ENCODE peak calls at places on chromosomes 5 and 9, in seven cellular contexts. V, S, L, B, G, I and Q are unnamed samples.

GRCh38 chr9:94081864-94082468 is 2.3 kb upstream of the PTPDC1 start:
- DNase-seq in V (no peak), G (no peak), S (no peak), B (no peak), L (no peak), I (no peak), Q (no peak)

GRCh38 chr5:62043289-62044274 is 262.4 kb upstream of the KIF2A start:
- DNase-seq in G (no peak), I (no peak), S (no peak), B (no peak), L (no peak), V (no peak), Q (no peak)

GRCh38 chr9:36594228-36594627 is 21.5 kb downstream of the MELK start:
- DNase-seq in B (no peak), L (no peak), V (no peak), I (no peak), G (no peak), S (no peak), Q (no peak)

GRCh38 chr5:172736524-172737135 is 34.4 kb downstream of the DUSP1 start:
- DNase-seq in I (no peak), L (no peak), S (no peak), G (no peak), V (no peak), B (no peak), Q (no peak)

GRCh38 chr5:149256451-149256850 is 15.2 kb upstream of the AFAP1L1 start:
- DNase-seq in S (no peak), I (no peak), G (no peak), B (no peak), V (no peak), L (no peak), Q (no peak)

GRCh38 chr9:137318565-137318964 is 16.5 kb upstream of the NRARP start:
- DNase-seq in L (no peak), B (no peak), S (no peak), G (no peak), I (no peak), V (no peak), Q (no peak)

GRCh38 chr5:167208911-167209310 is 1082.5 kb upstream of the WWC1 start:
- DNase-seq in V (peak; percentile 18), S (no peak), I (no peak), B (peak; percentile 74), G (no peak), L (no peak), Q (no peak)

GRCh38 chr5:158935215-158935614 is 164.5 kb downstream of the EBF1 start:
- DNase-seq in V (no peak), B (no peak), I (no peak), L (no peak), G (no peak), S (no peak), Q (no peak)

GRCh38 chr5:93019896-93020295 is 561.1 kb downstream of the NR2F1-AS1 start:
- DNase-seq in G (no peak), B (no peak), L (no peak), I (no peak), S (no peak), V (no peak), Q (no peak)

GRCh38 chr9:116381350-116381749 is 227.8 kb downstream of the PAPPA start:
- DNase-seq in B (no peak), V (no peak), S (no peak), G (no peak), I (no peak), L (no peak), Q (no peak)

GRCh38 chr9:114894801-114895433 is 35.5 kb downstream of the TNFSF8 start:
- DNase-seq in B (peak; percentile 98), S (no peak), G (no peak), V (peak; percentile 65), L (no peak), I (no peak), Q (no peak)

GRCh38 chr5:95084757-95085156 is 200.1 kb downstream of the MCTP1 start:
- DNase-seq in G (no peak), L (no peak), S (no peak), V (peak; percentile 22), B (no peak), I (no peak), Q (no peak)

GRCh38 chr5:112436139-112436538 is 17.1 kb upstream of the EPB41L4A start:
- DNase-seq in L (no peak), V (no peak), G (no peak), I (no peak), S (no peak), B (no peak), Q (no peak)

GRCh38 chr9:130938652-130939404 is at the start of gene FIBCD1:
- DNase-seq in G (no peak), V (peak; percentile 51), L (peak; percentile 63), S (no peak), I (no peak), B (peak; percentile 56), Q (peak; percentile 27)